ENCODE peak calls at places on chromosomes 12 and 14, in five cellular contexts. B is mucosa of gallbladder, M is HFF-Myc, Y is left lung, H is NCI-H2171 treated with DMSO at 0.1 percent for 48 hours. W is an unnamed sample.

GRCh38 chr14:69107407-69108003 is 45.4 kb downstream of the DCAF5 start:
- DNase-seq in H (peak), M (peak), Y (no peak), B (peak), W (peak)

GRCh38 chr14:101875726-101876268 is 88.6 kb upstream of the DYNC1H1 start:
- DNase-seq in B (no peak), Y (no peak), H (no peak), M (no peak), W (no peak)

GRCh38 chr14:41899416-41899815 is 292.7 kb downstream of the LRFN5 start:
- DNase-seq in M (no peak), H (peak), B (no peak), Y (no peak), W (no peak)

GRCh38 chr12:96360550-96360949 is 39.7 kb downstream of the CDK17 start:
- DNase-seq in H (no peak), M (no peak), Y (no peak), B (no peak), W (no peak)

GRCh38 chr14:94595912-94596311 is 14.7 kb downstream of the SERPINA5 start:
- DNase-seq in Y (no peak), H (no peak), M (no peak), B (no peak), W (no peak)

GRCh38 chr12:2877959-2878732 is 1.1 kb downstream of the RHNO1 start:
- DNase-seq in B (no peak), H (no peak), Y (no peak), M (no peak), W (no peak)

GRCh38 chr12:53052419-53053222 is 2.8 kb downstream of the TNS2 start:
- DNase-seq in H (no peak), B (peak), Y (peak), M (no peak), W (no peak)

GRCh38 chr12:52432559-52433207 is 1.5 kb downstream of the KRT75 start:
- DNase-seq in Y (no peak), H (no peak), B (no peak), M (no peak), W (no peak)

GRCh38 chr12:104342635-104343249 is 39.2 kb downstream of the EID3 start:
- DNase-seq in H (no peak), B (no peak), Y (no peak), M (no peak), W (no peak)

GRCh38 chr12:46964496-46965098 is 114.8 kb upstream of the PCED1B start:
- DNase-seq in H (no peak), B (peak), M (no peak), Y (no peak), W (peak)

GRCh38 chr14:104140213-104140462 is 1.8 kb downstream of the KIF26A start:
- DNase-seq in B (no peak), Y (peak), M (no peak), H (no peak), W (no peak)

GRCh38 chr12:132444957-132445883 is 44.7 kb upstream of the FBRSL1 start:
- DNase-seq in M (no peak), Y (peak), H (peak), B (peak), W (no peak)

GRCh38 chr12:102634216-102634615 is 153.9 kb upstream of the IGF1 start:
- DNase-seq in Y (no peak), M (no peak), H (no peak), B (no peak), W (peak)

GRCh38 chr12:91940322-91940721 is 205.3 kb downstream of the BTG1 start:
- DNase-seq in M (no peak), B (no peak), Y (no peak), H (no peak), W (no peak)

GRCh38 chr14:25411933-25412757 is 362.2 kb upstream of the STXBP6 start:
- DNase-seq in Y (no peak), M (no peak), B (no peak), H (peak), W (no peak)

GRCh38 chr12:15584366-15585041 is 204.7 kb downstream of the EPS8 start:
- DNase-seq in Y (no peak), M (peak), H (peak), B (peak), W (peak)

GRCh38 chr12:31620311-31620710 is 29.4 kb upstream of the DENND5B start:
- DNase-seq in M (no peak), H (no peak), B (no peak), Y (no peak), W (no peak)

GRCh38 chr14:63475761-63476160 is 67.4 kb downstream of the PPP2R5E start:
- DNase-seq in M (no peak), Y (no peak), H (no peak), B (no peak), W (no peak)

GRCh38 chr12:10031771-10032175 is 1.3 kb downstream of the CLEC9A start:
- DNase-seq in B (no peak), M (peak), Y (no peak), H (no peak), W (peak)

GRCh38 chr14:53032161-53032803 is 81.4 kb upstream of the FERMT2 start:
- DNase-seq in M (peak), H (no peak), Y (no peak), B (peak), W (peak)

GRCh38 chr12:25387136-25388050 is 136.7 kb upstream of the KRAS start:
- DNase-seq in H (peak), Y (peak), M (peak), B (peak), W (peak)

GRCh38 chr12:56010112-56010570 is 10.7 kb upstream of the IKZF4 start:
- DNase-seq in H (no peak), B (no peak), M (no peak), Y (no peak), W (no peak)

W was measured in HTR-8/SVneo.